ENCODE peak calls at places on chromosomes 5 and 9, in eight cellular contexts. One of them, this sample, is unnamed.

GRCh38 chr9:134469041-134469875 is 143.0 kb downstream of the RXRA start:
- DNase-seq in colonic mucosa: no peak
- DNase-seq in NCI-H1105 treated with DMSO at 0.1 percent for 48 hours: no peak
- DNase-seq in NCI-H1694 treated with DMSO at 0.1 percent for 48 hours: no peak
- DNase-seq in neural progenitor cell: no peak
- DNase-seq in stimulated activated CD8-positive, alpha-beta memory T cell treated with anti-CD3 and anti-CD28 coated beads, Interleukin-7, amount 100 ng/mL, for 48 hours: no peak
- DNase-seq in head of caudate nucleus: no peak
- DNase-seq in hippocampal formation: no peak
- DNase-seq in this sample: no peak

GRCh38 chr5:72282878-72283277 is 37.2 kb downstream of the MRPS27 start:
- DNase-seq in NCI-H1694 treated with DMSO at 0.1 percent for 48 hours: no peak
- DNase-seq in head of caudate nucleus: no peak
- DNase-seq in NCI-H1105 treated with DMSO at 0.1 percent for 48 hours: no peak
- DNase-seq in stimulated activated CD8-positive, alpha-beta memory T cell treated with anti-CD3 and anti-CD28 coated beads, Interleukin-7, amount 100 ng/mL, for 48 hours: no peak
- DNase-seq in hippocampal formation: no peak
- DNase-seq in neural progenitor cell: no peak
- DNase-seq in colonic mucosa: no peak
- DNase-seq in this sample: no peak

GRCh38 chr5:6504677-6505414 is 56.2 kb downstream of the UBE2QL1 start:
- DNase-seq in hippocampal formation: no peak
- DNase-seq in NCI-H1694 treated with DMSO at 0.1 percent for 48 hours: no peak
- DNase-seq in NCI-H1105 treated with DMSO at 0.1 percent for 48 hours: no peak
- DNase-seq in colonic mucosa: no peak
- DNase-seq in head of caudate nucleus: no peak
- DNase-seq in neural progenitor cell: no peak
- DNase-seq in stimulated activated CD8-positive, alpha-beta memory T cell treated with anti-CD3 and anti-CD28 coated beads, Interleukin-7, amount 100 ng/mL, for 48 hours: no peak
- DNase-seq in this sample: no peak

GRCh38 chr5:154242442-154242841 is 51.9 kb downstream of the GALNT10 start:
- DNase-seq in colonic mucosa: no peak
- DNase-seq in NCI-H1694 treated with DMSO at 0.1 percent for 48 hours: no peak
- DNase-seq in hippocampal formation: no peak
- DNase-seq in stimulated activated CD8-positive, alpha-beta memory T cell treated with anti-CD3 and anti-CD28 coated beads, Interleukin-7, amount 100 ng/mL, for 48 hours: no peak
- DNase-seq in NCI-H1105 treated with DMSO at 0.1 percent for 48 hours: no peak
- DNase-seq in neural progenitor cell: peak; percentile 23
- DNase-seq in head of caudate nucleus: no peak
- DNase-seq in this sample: no peak

GRCh38 chr5:75021229-75021628 is 31.1 kb downstream of the GCNT4 start:
- DNase-seq in stimulated activated CD8-positive, alpha-beta memory T cell treated with anti-CD3 and anti-CD28 coated beads, Interleukin-7, amount 100 ng/mL, for 48 hours: no peak
- DNase-seq in NCI-H1694 treated with DMSO at 0.1 percent for 48 hours: no peak
- DNase-seq in colonic mucosa: no peak
- DNase-seq in NCI-H1105 treated with DMSO at 0.1 percent for 48 hours: no peak
- DNase-seq in head of caudate nucleus: no peak
- DNase-seq in hippocampal formation: no peak
- DNase-seq in neural progenitor cell: no peak
- DNase-seq in this sample: no peak

GRCh38 chr9:93960971-93961841 is 6.1 kb upstream of the BARX1 start:
- DNase-seq in stimulated activated CD8-positive, alpha-beta memory T cell treated with anti-CD3 and anti-CD28 coated beads, Interleukin-7, amount 100 ng/mL, for 48 hours: no peak
- DNase-seq in head of caudate nucleus: no peak
- DNase-seq in hippocampal formation: no peak
- DNase-seq in NCI-H1694 treated with DMSO at 0.1 percent for 48 hours: no peak
- DNase-seq in colonic mucosa: no peak
- DNase-seq in neural progenitor cell: no peak
- DNase-seq in NCI-H1105 treated with DMSO at 0.1 percent for 48 hours: peak; percentile 20
- DNase-seq in this sample: no peak

GRCh38 chr5:179762781-179763176 is 30.2 kb downstream of the MAML1 start:
- DNase-seq in stimulated activated CD8-positive, alpha-beta memory T cell treated with anti-CD3 and anti-CD28 coated beads, Interleukin-7, amount 100 ng/mL, for 48 hours: no peak
- DNase-seq in hippocampal formation: no peak
- DNase-seq in colonic mucosa: no peak
- DNase-seq in NCI-H1694 treated with DMSO at 0.1 percent for 48 hours: no peak
- DNase-seq in neural progenitor cell: no peak
- DNase-seq in head of caudate nucleus: no peak
- DNase-seq in NCI-H1105 treated with DMSO at 0.1 percent for 48 hours: no peak
- DNase-seq in this sample: peak; percentile 6

GRCh38 chr9:136053757-136054142 is 41.3 kb downstream of the NACC2 start:
- DNase-seq in neural progenitor cell: no peak
- DNase-seq in hippocampal formation: no peak
- DNase-seq in NCI-H1105 treated with DMSO at 0.1 percent for 48 hours: no peak
- DNase-seq in NCI-H1694 treated with DMSO at 0.1 percent for 48 hours: no peak
- DNase-seq in stimulated activated CD8-positive, alpha-beta memory T cell treated with anti-CD3 and anti-CD28 coated beads, Interleukin-7, amount 100 ng/mL, for 48 hours: no peak
- DNase-seq in head of caudate nucleus: no peak
- DNase-seq in colonic mucosa: no peak
- DNase-seq in this sample: no peak

GRCh38 chr9:37035472-37036236 is 1.6 kb upstream of the PAX5 start:
- DNase-seq in head of caudate nucleus: no peak
- DNase-seq in colonic mucosa: no peak
- DNase-seq in NCI-H1105 treated with DMSO at 0.1 percent for 48 hours: no peak
- DNase-seq in NCI-H1694 treated with DMSO at 0.1 percent for 48 hours: no peak
- DNase-seq in stimulated activated CD8-positive, alpha-beta memory T cell treated with anti-CD3 and anti-CD28 coated beads, Interleukin-7, amount 100 ng/mL, for 48 hours: no peak
- DNase-seq in hippocampal formation: no peak
- DNase-seq in neural progenitor cell: peak; percentile 76
- DNase-seq in this sample: no peak

GRCh38 chr9:87642330-87643110 is 83.4 kb upstream of the CTSL start:
- DNase-seq in colonic mucosa: no peak
- DNase-seq in head of caudate nucleus: no peak
- DNase-seq in NCI-H1694 treated with DMSO at 0.1 percent for 48 hours: no peak
- DNase-seq in stimulated activated CD8-positive, alpha-beta memory T cell treated with anti-CD3 and anti-CD28 coated beads, Interleukin-7, amount 100 ng/mL, for 48 hours: no peak
- DNase-seq in hippocampal formation: no peak
- DNase-seq in NCI-H1105 treated with DMSO at 0.1 percent for 48 hours: no peak
- DNase-seq in neural progenitor cell: no peak
- DNase-seq in this sample: no peak

GRCh38 chr5:111070272-111071134 is 1.0 kb upstream of the TSLP start:
- DNase-seq in NCI-H1694 treated with DMSO at 0.1 percent for 48 hours: no peak
- DNase-seq in head of caudate nucleus: no peak
- DNase-seq in NCI-H1105 treated with DMSO at 0.1 percent for 48 hours: no peak
- DNase-seq in colonic mucosa: no peak
- DNase-seq in stimulated activated CD8-positive, alpha-beta memory T cell treated with anti-CD3 and anti-CD28 coated beads, Interleukin-7, amount 100 ng/mL, for 48 hours: no peak
- DNase-seq in hippocampal formation: no peak
- DNase-seq in neural progenitor cell: peak; percentile 90
- DNase-seq in this sample: peak; percentile 16

GRCh38 chr5:6644841-6645240 is 11.6 kb downstream of the SRD5A1 start:
- DNase-seq in hippocampal formation: no peak
- DNase-seq in stimulated activated CD8-positive, alpha-beta memory T cell treated with anti-CD3 and anti-CD28 coated beads, Interleukin-7, amount 100 ng/mL, for 48 hours: no peak
- DNase-seq in NCI-H1694 treated with DMSO at 0.1 percent for 48 hours: no peak
- DNase-seq in NCI-H1105 treated with DMSO at 0.1 percent for 48 hours: no peak
- DNase-seq in neural progenitor cell: no peak
- DNase-seq in colonic mucosa: no peak
- DNase-seq in head of caudate nucleus: no peak
- DNase-seq in this sample: no peak

GRCh38 chr5:1122511-1123284 is 10.8 kb upstream of the SLC12A7 start:
- DNase-seq in colonic mucosa: no peak
- DNase-seq in neural progenitor cell: no peak
- DNase-seq in hippocampal formation: no peak
- DNase-seq in NCI-H1105 treated with DMSO at 0.1 percent for 48 hours: no peak
- DNase-seq in head of caudate nucleus: no peak
- DNase-seq in NCI-H1694 treated with DMSO at 0.1 percent for 48 hours: no peak
- DNase-seq in stimulated activated CD8-positive, alpha-beta memory T cell treated with anti-CD3 and anti-CD28 coated beads, Interleukin-7, amount 100 ng/mL, for 48 hours: no peak
- DNase-seq in this sample: no peak

GRCh38 chr5:131400585-131400984 is 136.7 kb downstream of the CDC42SE2 start:
- DNase-seq in NCI-H1694 treated with DMSO at 0.1 percent for 48 hours: no peak
- DNase-seq in colonic mucosa: no peak
- DNase-seq in hippocampal formation: no peak
- DNase-seq in neural progenitor cell: no peak
- DNase-seq in head of caudate nucleus: no peak
- DNase-seq in NCI-H1105 treated with DMSO at 0.1 percent for 48 hours: no peak
- DNase-seq in stimulated activated CD8-positive, alpha-beta memory T cell treated with anti-CD3 and anti-CD28 coated beads, Interleukin-7, amount 100 ng/mL, for 48 hours: no peak
- DNase-seq in this sample: no peak

GRCh38 chr9:97906236-97906831 is 16.0 kb downstream of the TRMO start:
- DNase-seq in NCI-H1694 treated with DMSO at 0.1 percent for 48 hours: no peak
- DNase-seq in colonic mucosa: no peak
- DNase-seq in neural progenitor cell: no peak
- DNase-seq in hippocampal formation: no peak
- DNase-seq in stimulated activated CD8-positive, alpha-beta memory T cell treated with anti-CD3 and anti-CD28 coated beads, Interleukin-7, amount 100 ng/mL, for 48 hours: no peak
- DNase-seq in NCI-H1105 treated with DMSO at 0.1 percent for 48 hours: no peak
- DNase-seq in head of caudate nucleus: peak; percentile 48
- DNase-seq in this sample: peak; percentile 84

GRCh38 chr5:59236448-59236847 is 653.6 kb downstream of the RAB3C start:
- DNase-seq in hippocampal formation: no peak
- DNase-seq in NCI-H1105 treated with DMSO at 0.1 percent for 48 hours: no peak
- DNase-seq in NCI-H1694 treated with DMSO at 0.1 percent for 48 hours: no peak
- DNase-seq in neural progenitor cell: no peak
- DNase-seq in head of caudate nucleus: no peak
- DNase-seq in stimulated activated CD8-positive, alpha-beta memory T cell treated with anti-CD3 and anti-CD28 coated beads, Interleukin-7, amount 100 ng/mL, for 48 hours: no peak
- DNase-seq in colonic mucosa: no peak
- DNase-seq in this sample: no peak

GRCh38 chr5:125017796-125018195 is 271.4 kb upstream of the ZNF608 start:
- DNase-seq in colonic mucosa: no peak
- DNase-seq in stimulated activated CD8-positive, alpha-beta memory T cell treated with anti-CD3 and anti-CD28 coated beads, Interleukin-7, amount 100 ng/mL, for 48 hours: no peak
- DNase-seq in neural progenitor cell: no peak
- DNase-seq in NCI-H1694 treated with DMSO at 0.1 percent for 48 hours: no peak
- DNase-seq in NCI-H1105 treated with DMSO at 0.1 percent for 48 hours: no peak
- DNase-seq in hippocampal formation: no peak
- DNase-seq in head of caudate nucleus: no peak
- DNase-seq in this sample: no peak

GRCh38 chr5:127746756-127747155 is 43.6 kb downstream of the CCDC192 start:
- DNase-seq in neural progenitor cell: no peak
- DNase-seq in NCI-H1694 treated with DMSO at 0.1 percent for 48 hours: peak; percentile 22
- DNase-seq in colonic mucosa: no peak
- DNase-seq in hippocampal formation: no peak
- DNase-seq in NCI-H1105 treated with DMSO at 0.1 percent for 48 hours: no peak
- DNase-seq in stimulated activated CD8-positive, alpha-beta memory T cell treated with anti-CD3 and anti-CD28 coated beads, Interleukin-7, amount 100 ng/mL, for 48 hours: no peak
- DNase-seq in head of caudate nucleus: no peak
- DNase-seq in this sample: no peak

GRCh38 chr5:66724740-66725139 is 128.5 kb downstream of the MAST4 start:
- DNase-seq in head of caudate nucleus: no peak
- DNase-seq in colonic mucosa: no peak
- DNase-seq in stimulated activated CD8-positive, alpha-beta memory T cell treated with anti-CD3 and anti-CD28 coated beads, Interleukin-7, amount 100 ng/mL, for 48 hours: no peak
- DNase-seq in hippocampal formation: no peak
- DNase-seq in NCI-H1105 treated with DMSO at 0.1 percent for 48 hours: no peak
- DNase-seq in neural progenitor cell: no peak
- DNase-seq in NCI-H1694 treated with DMSO at 0.1 percent for 48 hours: no peak
- DNase-seq in this sample: no peak

GRCh38 chr5:156934450-156935211 is 28.4 kb downstream of the TIMD4 start:
- DNase-seq in head of caudate nucleus: peak; percentile 25
- DNase-seq in NCI-H1105 treated with DMSO at 0.1 percent for 48 hours: no peak
- DNase-seq in stimulated activated CD8-positive, alpha-beta memory T cell treated with anti-CD3 and anti-CD28 coated beads, Interleukin-7, amount 100 ng/mL, for 48 hours: no peak
- DNase-seq in neural progenitor cell: peak; percentile 55
- DNase-seq in NCI-H1694 treated with DMSO at 0.1 percent for 48 hours: no peak
- DNase-seq in colonic mucosa: no peak
- DNase-seq in hippocampal formation: peak; percentile 8
- DNase-seq in this sample: peak; percentile 20

GRCh38 chr9:4301971-4302427 is 2.1 kb upstream of the GLIS3 start:
- DNase-seq in colonic mucosa: peak; percentile 24
- DNase-seq in head of caudate nucleus: peak; percentile 53
- DNase-seq in neural progenitor cell: no peak
- DNase-seq in hippocampal formation: no peak
- DNase-seq in stimulated activated CD8-positive, alpha-beta memory T cell treated with anti-CD3 and anti-CD28 coated beads, Interleukin-7, amount 100 ng/mL, for 48 hours: no peak
- DNase-seq in NCI-H1105 treated with DMSO at 0.1 percent for 48 hours: no peak
- DNase-seq in NCI-H1694 treated with DMSO at 0.1 percent for 48 hours: no peak
- DNase-seq in this sample: peak; percentile 24

GRCh38 chr5:103021310-103021709 is 98.6 kb downstream of the GIN1 start:
- DNase-seq in NCI-H1105 treated with DMSO at 0.1 percent for 48 hours: no peak
- DNase-seq in NCI-H1694 treated with DMSO at 0.1 percent for 48 hours: no peak
- DNase-seq in colonic mucosa: no peak
- DNase-seq in hippocampal formation: no peak
- DNase-seq in head of caudate nucleus: no peak
- DNase-seq in neural progenitor cell: no peak
- DNase-seq in stimulated activated CD8-positive, alpha-beta memory T cell treated with anti-CD3 and anti-CD28 coated beads, Interleukin-7, amount 100 ng/mL, for 48 hours: no peak
- DNase-seq in this sample: no peak

GRCh38 chr9:136052991-136053756 is 41.9 kb downstream of the NACC2 start:
- DNase-seq in NCI-H1694 treated with DMSO at 0.1 percent for 48 hours: no peak
- DNase-seq in NCI-H1105 treated with DMSO at 0.1 percent for 48 hours: no peak
- DNase-seq in colonic mucosa: no peak
- DNase-seq in hippocampal formation: no peak
- DNase-seq in head of caudate nucleus: no peak
- DNase-seq in neural progenitor cell: peak; percentile 61
- DNase-seq in stimulated activated CD8-positive, alpha-beta memory T cell treated with anti-CD3 and anti-CD28 coated beads, Interleukin-7, amount 100 ng/mL, for 48 hours: no peak
- DNase-seq in this sample: no peak

GRCh38 chr9:81086421-81086820 is 602.9 kb downstream of the TLE1 start:
- DNase-seq in colonic mucosa: no peak
- DNase-seq in NCI-H1105 treated with DMSO at 0.1 percent for 48 hours: no peak
- DNase-seq in NCI-H1694 treated with DMSO at 0.1 percent for 48 hours: no peak
- DNase-seq in hippocampal formation: no peak
- DNase-seq in neural progenitor cell: peak; percentile 34
- DNase-seq in stimulated activated CD8-positive, alpha-beta memory T cell treated with anti-CD3 and anti-CD28 coated beads, Interleukin-7, amount 100 ng/mL, for 48 hours: no peak
- DNase-seq in head of caudate nucleus: no peak
- DNase-seq in this sample: no peak

GRCh38 chr9:94867281-94867841 is 140.9 kb downstream of the AOPEP start:
- DNase-seq in NCI-H1105 treated with DMSO at 0.1 percent for 48 hours: no peak
- DNase-seq in stimulated activated CD8-positive, alpha-beta memory T cell treated with anti-CD3 and anti-CD28 coated beads, Interleukin-7, amount 100 ng/mL, for 48 hours: no peak
- DNase-seq in head of caudate nucleus: peak; percentile 22
- DNase-seq in colonic mucosa: peak; percentile 66
- DNase-seq in NCI-H1694 treated with DMSO at 0.1 percent for 48 hours: no peak
- DNase-seq in neural progenitor cell: peak; percentile 50
- DNase-seq in hippocampal formation: no peak
- DNase-seq in this sample: no peak

GRCh38 chr9:107807183-107807582 is 317.6 kb upstream of the KLF4 start:
- DNase-seq in neural progenitor cell: no peak
- DNase-seq in colonic mucosa: no peak
- DNase-seq in head of caudate nucleus: no peak
- DNase-seq in NCI-H1105 treated with DMSO at 0.1 percent for 48 hours: no peak
- DNase-seq in stimulated activated CD8-positive, alpha-beta memory T cell treated with anti-CD3 and anti-CD28 coated beads, Interleukin-7, amount 100 ng/mL, for 48 hours: no peak
- DNase-seq in hippocampal formation: no peak
- DNase-seq in NCI-H1694 treated with DMSO at 0.1 percent for 48 hours: no peak
- DNase-seq in this sample: no peak

GRCh38 chr9:126454250-126454649 is 127.6 kb downstream of the MVB12B start:
- DNase-seq in neural progenitor cell: peak; percentile 91
- DNase-seq in NCI-H1694 treated with DMSO at 0.1 percent for 48 hours: no peak
- DNase-seq in hippocampal formation: no peak
- DNase-seq in NCI-H1105 treated with DMSO at 0.1 percent for 48 hours: no peak
- DNase-seq in head of caudate nucleus: no peak
- DNase-seq in colonic mucosa: no peak
- DNase-seq in stimulated activated CD8-positive, alpha-beta memory T cell treated with anti-CD3 and anti-CD28 coated beads, Interleukin-7, amount 100 ng/mL, for 48 hours: no peak
- DNase-seq in this sample: no peak

GRCh38 chr5:146606838-146607237 is 90.8 kb upstream of the GPR151 start:
- DNase-seq in NCI-H1105 treated with DMSO at 0.1 percent for 48 hours: no peak
- DNase-seq in hippocampal formation: no peak
- DNase-seq in head of caudate nucleus: no peak
- DNase-seq in neural progenitor cell: no peak
- DNase-seq in colonic mucosa: no peak
- DNase-seq in stimulated activated CD8-positive, alpha-beta memory T cell treated with anti-CD3 and anti-CD28 coated beads, Interleukin-7, amount 100 ng/mL, for 48 hours: no peak
- DNase-seq in NCI-H1694 treated with DMSO at 0.1 percent for 48 hours: peak; percentile 28
- DNase-seq in this sample: no peak

GRCh38 chr9:134405527-134405926 is 79.3 kb downstream of the RXRA start:
- DNase-seq in NCI-H1694 treated with DMSO at 0.1 percent for 48 hours: no peak
- DNase-seq in hippocampal formation: no peak
- DNase-seq in head of caudate nucleus: no peak
- DNase-seq in neural progenitor cell: no peak
- DNase-seq in colonic mucosa: no peak
- DNase-seq in NCI-H1105 treated with DMSO at 0.1 percent for 48 hours: no peak
- DNase-seq in stimulated activated CD8-positive, alpha-beta memory T cell treated with anti-CD3 and anti-CD28 coated beads, Interleukin-7, amount 100 ng/mL, for 48 hours: no peak
- DNase-seq in this sample: no peak

GRCh38 chr9:76490249-76490990 is 31.4 kb downstream of the GCNT1 start:
- DNase-seq in hippocampal formation: no peak
- DNase-seq in neural progenitor cell: no peak
- DNase-seq in head of caudate nucleus: no peak
- DNase-seq in colonic mucosa: no peak
- DNase-seq in NCI-H1105 treated with DMSO at 0.1 percent for 48 hours: no peak
- DNase-seq in NCI-H1694 treated with DMSO at 0.1 percent for 48 hours: no peak
- DNase-seq in stimulated activated CD8-positive, alpha-beta memory T cell treated with anti-CD3 and anti-CD28 coated beads, Interleukin-7, amount 100 ng/mL, for 48 hours: no peak
- DNase-seq in this sample: no peak

GRCh38 chr5:146026307-146027010 is 78.9 kb downstream of the PLAC8L1 start:
- DNase-seq in NCI-H1694 treated with DMSO at 0.1 percent for 48 hours: no peak
- DNase-seq in hippocampal formation: no peak
- DNase-seq in neural progenitor cell: peak; percentile 67
- DNase-seq in colonic mucosa: no peak
- DNase-seq in NCI-H1105 treated with DMSO at 0.1 percent for 48 hours: no peak
- DNase-seq in head of caudate nucleus: no peak
- DNase-seq in stimulated activated CD8-positive, alpha-beta memory T cell treated with anti-CD3 and anti-CD28 coated beads, Interleukin-7, amount 100 ng/mL, for 48 hours: no peak
- DNase-seq in this sample: no peak

GRCh38 chr5:3197699-3198098 is 397.9 kb upstream of the IRX1 start:
- DNase-seq in head of caudate nucleus: peak; percentile 36
- DNase-seq in colonic mucosa: no peak
- DNase-seq in NCI-H1694 treated with DMSO at 0.1 percent for 48 hours: no peak
- DNase-seq in NCI-H1105 treated with DMSO at 0.1 percent for 48 hours: peak; percentile 99
- DNase-seq in neural progenitor cell: peak; percentile 84
- DNase-seq in stimulated activated CD8-positive, alpha-beta memory T cell treated with anti-CD3 and anti-CD28 coated beads, Interleukin-7, amount 100 ng/mL, for 48 hours: no peak
- DNase-seq in hippocampal formation: peak; percentile 18
- DNase-seq in this sample: no peak

GRCh38 chr9:95088421-95089161 is 228.9 kb downstream of the FANCC start:
- DNase-seq in NCI-H1694 treated with DMSO at 0.1 percent for 48 hours: no peak
- DNase-seq in NCI-H1105 treated with DMSO at 0.1 percent for 48 hours: no peak
- DNase-seq in head of caudate nucleus: no peak
- DNase-seq in colonic mucosa: no peak
- DNase-seq in neural progenitor cell: peak; percentile 54
- DNase-seq in stimulated activated CD8-positive, alpha-beta memory T cell treated with anti-CD3 and anti-CD28 coated beads, Interleukin-7, amount 100 ng/mL, for 48 hours: no peak
- DNase-seq in hippocampal formation: no peak
- DNase-seq in this sample: no peak

GRCh38 chr5:170986598-170986997 is 124.8 kb downstream of the RANBP17 start:
- DNase-seq in head of caudate nucleus: no peak
- DNase-seq in NCI-H1105 treated with DMSO at 0.1 percent for 48 hours: peak; percentile 74
- DNase-seq in neural progenitor cell: no peak
- DNase-seq in NCI-H1694 treated with DMSO at 0.1 percent for 48 hours: peak; percentile 54
- DNase-seq in stimulated activated CD8-positive, alpha-beta memory T cell treated with anti-CD3 and anti-CD28 coated beads, Interleukin-7, amount 100 ng/mL, for 48 hours: no peak
- DNase-seq in colonic mucosa: no peak
- DNase-seq in hippocampal formation: no peak
- DNase-seq in this sample: no peak

This sample was measured in posterior cingulate gyrus.